ENCODE peak calls at places on chromosomes 4 and X, in seven cellular contexts. One of them, this sample, is unnamed.

GRCh38 chr4:13481569-13481968 is 2.6 kb downstream of the RAB28 start:
- DNase-seq in NCI-H1092 treated with DMSO at 0.1 percent for 48 hours: no peak
- DNase-seq in activated CD4-positive, alpha-beta T cell treated with anti-CD3 and anti-CD28 coated beads, Interleukin-2, amount 10 ng/mL, durations not matched to agents 7 days and 5 days: no peak
- DNase-seq in heart right ventricle: no peak
- DNase-seq in chondrocyte: no peak
- DNase-seq in anterior cingulate cortex: no peak
- DNase-seq in CD8-positive, alpha-beta T cell: no peak
- DNase-seq in this sample: no peak

GRCh38 chrX:40908026-40908425 is 172.7 kb upstream of the MED14 start:
- DNase-seq in NCI-H1092 treated with DMSO at 0.1 percent for 48 hours: no peak
- DNase-seq in activated CD4-positive, alpha-beta T cell treated with anti-CD3 and anti-CD28 coated beads, Interleukin-2, amount 10 ng/mL, durations not matched to agents 7 days and 5 days: no peak
- DNase-seq in heart right ventricle: no peak
- DNase-seq in chondrocyte: no peak
- DNase-seq in anterior cingulate cortex: no peak
- DNase-seq in CD8-positive, alpha-beta T cell: no peak
- DNase-seq in this sample: no peak

GRCh38 chr4:35883108-35883507 is 361.2 kb downstream of the ARAP2 start:
- DNase-seq in NCI-H1092 treated with DMSO at 0.1 percent for 48 hours: no peak
- DNase-seq in activated CD4-positive, alpha-beta T cell treated with anti-CD3 and anti-CD28 coated beads, Interleukin-2, amount 10 ng/mL, durations not matched to agents 7 days and 5 days: no peak
- DNase-seq in heart right ventricle: no peak
- DNase-seq in chondrocyte: no peak
- DNase-seq in anterior cingulate cortex: no peak
- DNase-seq in CD8-positive, alpha-beta T cell: no peak
- DNase-seq in this sample: no peak

GRCh38 chr4:67635331-67635730 is 65.6 kb downstream of the UBA6 start:
- DNase-seq in NCI-H1092 treated with DMSO at 0.1 percent for 48 hours: no peak
- DNase-seq in activated CD4-positive, alpha-beta T cell treated with anti-CD3 and anti-CD28 coated beads, Interleukin-2, amount 10 ng/mL, durations not matched to agents 7 days and 5 days: no peak
- DNase-seq in heart right ventricle: no peak
- DNase-seq in chondrocyte: no peak
- DNase-seq in anterior cingulate cortex: no peak
- DNase-seq in CD8-positive, alpha-beta T cell: no peak
- DNase-seq in this sample: no peak

GRCh38 chr4:152112887-152113286 is 352.1 kb upstream of the GATB start:
- DNase-seq in NCI-H1092 treated with DMSO at 0.1 percent for 48 hours: no peak
- DNase-seq in activated CD4-positive, alpha-beta T cell treated with anti-CD3 and anti-CD28 coated beads, Interleukin-2, amount 10 ng/mL, durations not matched to agents 7 days and 5 days: no peak
- DNase-seq in heart right ventricle: no peak
- DNase-seq in chondrocyte: no peak
- DNase-seq in anterior cingulate cortex: no peak
- DNase-seq in CD8-positive, alpha-beta T cell: no peak
- DNase-seq in this sample: no peak

GRCh38 chr4:121784975-121785374 is 16.1 kb upstream of the EXOSC9 start:
- DNase-seq in NCI-H1092 treated with DMSO at 0.1 percent for 48 hours: no peak
- DNase-seq in activated CD4-positive, alpha-beta T cell treated with anti-CD3 and anti-CD28 coated beads, Interleukin-2, amount 10 ng/mL, durations not matched to agents 7 days and 5 days: no peak
- DNase-seq in heart right ventricle: peak; percentile 18
- DNase-seq in chondrocyte: no peak
- DNase-seq in anterior cingulate cortex: no peak
- DNase-seq in CD8-positive, alpha-beta T cell: no peak
- DNase-seq in this sample: no peak

GRCh38 chr4:80128941-80129340 is 55.9 kb upstream of the ANTXR2 start:
- DNase-seq in NCI-H1092 treated with DMSO at 0.1 percent for 48 hours: no peak
- DNase-seq in activated CD4-positive, alpha-beta T cell treated with anti-CD3 and anti-CD28 coated beads, Interleukin-2, amount 10 ng/mL, durations not matched to agents 7 days and 5 days: no peak
- DNase-seq in heart right ventricle: no peak
- DNase-seq in chondrocyte: no peak
- DNase-seq in anterior cingulate cortex: no peak
- DNase-seq in CD8-positive, alpha-beta T cell: no peak
- DNase-seq in this sample: no peak

GRCh38 chr4:42708625-42709024 is 51.7 kb upstream of the ATP8A1 start:
- DNase-seq in NCI-H1092 treated with DMSO at 0.1 percent for 48 hours: peak; percentile 14
- DNase-seq in activated CD4-positive, alpha-beta T cell treated with anti-CD3 and anti-CD28 coated beads, Interleukin-2, amount 10 ng/mL, durations not matched to agents 7 days and 5 days: no peak
- DNase-seq in heart right ventricle: no peak
- DNase-seq in chondrocyte: no peak
- DNase-seq in anterior cingulate cortex: no peak
- DNase-seq in CD8-positive, alpha-beta T cell: no peak
- DNase-seq in this sample: no peak

GRCh38 chrX:50536955-50537354 is 66.3 kb upstream of the DGKK start:
- DNase-seq in NCI-H1092 treated with DMSO at 0.1 percent for 48 hours: no peak
- DNase-seq in activated CD4-positive, alpha-beta T cell treated with anti-CD3 and anti-CD28 coated beads, Interleukin-2, amount 10 ng/mL, durations not matched to agents 7 days and 5 days: no peak
- DNase-seq in heart right ventricle: no peak
- DNase-seq in chondrocyte: no peak
- DNase-seq in anterior cingulate cortex: no peak
- DNase-seq in CD8-positive, alpha-beta T cell: no peak
- DNase-seq in this sample: no peak

GRCh38 chrX:3697701-3698279 is 15.7 kb downstream of the PRKX start:
- DNase-seq in NCI-H1092 treated with DMSO at 0.1 percent for 48 hours: peak; percentile 90
- DNase-seq in activated CD4-positive, alpha-beta T cell treated with anti-CD3 and anti-CD28 coated beads, Interleukin-2, amount 10 ng/mL, durations not matched to agents 7 days and 5 days: no peak
- DNase-seq in heart right ventricle: peak; percentile 25
- DNase-seq in chondrocyte: no peak
- DNase-seq in anterior cingulate cortex: peak; percentile 65
- DNase-seq in CD8-positive, alpha-beta T cell: no peak
- DNase-seq in this sample: peak; percentile 24

GRCh38 chrX:70998402-70999027 is 67.6 kb upstream of the SLC7A3 start:
- DNase-seq in NCI-H1092 treated with DMSO at 0.1 percent for 48 hours: peak; percentile 11
- DNase-seq in activated CD4-positive, alpha-beta T cell treated with anti-CD3 and anti-CD28 coated beads, Interleukin-2, amount 10 ng/mL, durations not matched to agents 7 days and 5 days: peak; percentile 6
- DNase-seq in heart right ventricle: peak; percentile 10
- DNase-seq in chondrocyte: no peak
- DNase-seq in anterior cingulate cortex: peak; percentile 5
- DNase-seq in CD8-positive, alpha-beta T cell: no peak
- DNase-seq in this sample: no peak

GRCh38 chr4:90842960-90843359 is 715.8 kb downstream of the CCSER1 start:
- DNase-seq in NCI-H1092 treated with DMSO at 0.1 percent for 48 hours: no peak
- DNase-seq in activated CD4-positive, alpha-beta T cell treated with anti-CD3 and anti-CD28 coated beads, Interleukin-2, amount 10 ng/mL, durations not matched to agents 7 days and 5 days: no peak
- DNase-seq in heart right ventricle: no peak
- DNase-seq in chondrocyte: no peak
- DNase-seq in anterior cingulate cortex: no peak
- DNase-seq in CD8-positive, alpha-beta T cell: no peak
- DNase-seq in this sample: no peak

GRCh38 chrX:10189317-10190268 is 32.8 kb downstream of the CLCN4 start:
- DNase-seq in NCI-H1092 treated with DMSO at 0.1 percent for 48 hours: peak; percentile 63
- DNase-seq in activated CD4-positive, alpha-beta T cell treated with anti-CD3 and anti-CD28 coated beads, Interleukin-2, amount 10 ng/mL, durations not matched to agents 7 days and 5 days: peak; percentile 66
- DNase-seq in heart right ventricle: peak; percentile 58
- DNase-seq in chondrocyte: no peak
- DNase-seq in anterior cingulate cortex: peak; percentile 75
- DNase-seq in CD8-positive, alpha-beta T cell: peak; percentile 87
- DNase-seq in this sample: peak; percentile 49

GRCh38 chr4:128386761-128387599 is 99.4 kb upstream of the PGRMC2 start:
- DNase-seq in NCI-H1092 treated with DMSO at 0.1 percent for 48 hours: peak; percentile 79
- DNase-seq in activated CD4-positive, alpha-beta T cell treated with anti-CD3 and anti-CD28 coated beads, Interleukin-2, amount 10 ng/mL, durations not matched to agents 7 days and 5 days: no peak
- DNase-seq in heart right ventricle: peak; percentile 87
- DNase-seq in chondrocyte: peak; percentile 94
- DNase-seq in anterior cingulate cortex: peak; percentile 91
- DNase-seq in CD8-positive, alpha-beta T cell: no peak
- DNase-seq in this sample: peak; percentile 88

GRCh38 chr4:76703676-76704075 is 194.3 kb downstream of the SOWAHB start:
- DNase-seq in NCI-H1092 treated with DMSO at 0.1 percent for 48 hours: no peak
- DNase-seq in activated CD4-positive, alpha-beta T cell treated with anti-CD3 and anti-CD28 coated beads, Interleukin-2, amount 10 ng/mL, durations not matched to agents 7 days and 5 days: no peak
- DNase-seq in heart right ventricle: no peak
- DNase-seq in chondrocyte: no peak
- DNase-seq in anterior cingulate cortex: no peak
- DNase-seq in CD8-positive, alpha-beta T cell: no peak
- DNase-seq in this sample: no peak

GRCh38 chrX:13463608-13464007 is 105.8 kb upstream of the EGFL6 start:
- DNase-seq in NCI-H1092 treated with DMSO at 0.1 percent for 48 hours: peak; percentile 92
- DNase-seq in activated CD4-positive, alpha-beta T cell treated with anti-CD3 and anti-CD28 coated beads, Interleukin-2, amount 10 ng/mL, durations not matched to agents 7 days and 5 days: no peak
- DNase-seq in heart right ventricle: peak; percentile 48
- DNase-seq in chondrocyte: no peak
- DNase-seq in anterior cingulate cortex: no peak
- DNase-seq in CD8-positive, alpha-beta T cell: no peak
- DNase-seq in this sample: peak; percentile 38

GRCh38 chrX:151726751-151727150 is 7.8 kb upstream of the CNGA2 start:
- DNase-seq in NCI-H1092 treated with DMSO at 0.1 percent for 48 hours: no peak
- DNase-seq in activated CD4-positive, alpha-beta T cell treated with anti-CD3 and anti-CD28 coated beads, Interleukin-2, amount 10 ng/mL, durations not matched to agents 7 days and 5 days: no peak
- DNase-seq in heart right ventricle: no peak
- DNase-seq in chondrocyte: no peak
- DNase-seq in anterior cingulate cortex: no peak
- DNase-seq in CD8-positive, alpha-beta T cell: no peak
- DNase-seq in this sample: no peak

GRCh38 chr4:158122501-158122900 is 50.3 kb downstream of the GASK1B start:
- DNase-seq in NCI-H1092 treated with DMSO at 0.1 percent for 48 hours: no peak
- DNase-seq in activated CD4-positive, alpha-beta T cell treated with anti-CD3 and anti-CD28 coated beads, Interleukin-2, amount 10 ng/mL, durations not matched to agents 7 days and 5 days: no peak
- DNase-seq in heart right ventricle: no peak
- DNase-seq in chondrocyte: no peak
- DNase-seq in anterior cingulate cortex: no peak
- DNase-seq in CD8-positive, alpha-beta T cell: no peak
- DNase-seq in this sample: no peak

GRCh38 chr4:38461342-38461741 is 202.7 kb upstream of the KLF3 start:
- DNase-seq in NCI-H1092 treated with DMSO at 0.1 percent for 48 hours: no peak
- DNase-seq in activated CD4-positive, alpha-beta T cell treated with anti-CD3 and anti-CD28 coated beads, Interleukin-2, amount 10 ng/mL, durations not matched to agents 7 days and 5 days: no peak
- DNase-seq in heart right ventricle: no peak
- DNase-seq in chondrocyte: no peak
- DNase-seq in anterior cingulate cortex: no peak
- DNase-seq in CD8-positive, alpha-beta T cell: no peak
- DNase-seq in this sample: no peak